ENCODE peak calls at places on chromosomes 13 and 19, in eight cellular contexts. One of them, this sample, is unnamed.

GRCh38 chr13:112175162-112176075 is 108.5 kb downstream of the SOX1 start:
- DNase-seq in stimulated activated CD4-positive, alpha-beta T cell treated with anti-CD3 and anti-CD28 coated beads, Interleukin-1b, Interleukin-23, amount 100 ng/mL, for 1 hour: no peak
- DNase-seq in substantia nigra: no peak
- DNase-seq in activated CD8-positive, alpha-beta memory T cell treated with anti-CD3 and anti-CD28 coated beads for 1 hour: no peak
- DNase-seq in brain microvascular endothelial cell: no peak
- DNase-seq in psoas muscle: no peak
- DNase-seq in AG08396: no peak
- DNase-seq in effector memory CD4-positive, alpha-beta T cell: no peak
- DNase-seq in this sample: no peak

GRCh38 chr19:47609885-47610545 is 1.1 kb downstream of the BICRA start:
- DNase-seq in psoas muscle: peak
- DNase-seq in activated CD8-positive, alpha-beta memory T cell treated with anti-CD3 and anti-CD28 coated beads for 1 hour: peak
- DNase-seq in AG08396: peak
- DNase-seq in stimulated activated CD4-positive, alpha-beta T cell treated with anti-CD3 and anti-CD28 coated beads, Interleukin-1b, Interleukin-23, amount 100 ng/mL, for 1 hour: peak
- DNase-seq in substantia nigra: no peak
- DNase-seq in brain microvascular endothelial cell: no peak
- DNase-seq in effector memory CD4-positive, alpha-beta T cell: peak
- DNase-seq in this sample: peak

GRCh38 chr13:47594833-47595232 is 406.2 kb downstream of the SUCLA2 start:
- DNase-seq in effector memory CD4-positive, alpha-beta T cell: no peak
- DNase-seq in AG08396: no peak
- DNase-seq in brain microvascular endothelial cell: peak
- DNase-seq in activated CD8-positive, alpha-beta memory T cell treated with anti-CD3 and anti-CD28 coated beads for 1 hour: no peak
- DNase-seq in psoas muscle: no peak
- DNase-seq in substantia nigra: no peak
- DNase-seq in stimulated activated CD4-positive, alpha-beta T cell treated with anti-CD3 and anti-CD28 coated beads, Interleukin-1b, Interleukin-23, amount 100 ng/mL, for 1 hour: no peak
- DNase-seq in this sample: peak

GRCh38 chr19:58229255-58229639 is 533 bp downstream of the ZNF544 start:
- DNase-seq in effector memory CD4-positive, alpha-beta T cell: no peak
- DNase-seq in stimulated activated CD4-positive, alpha-beta T cell treated with anti-CD3 and anti-CD28 coated beads, Interleukin-1b, Interleukin-23, amount 100 ng/mL, for 1 hour: no peak
- DNase-seq in brain microvascular endothelial cell: peak
- DNase-seq in activated CD8-positive, alpha-beta memory T cell treated with anti-CD3 and anti-CD28 coated beads for 1 hour: no peak
- DNase-seq in substantia nigra: no peak
- DNase-seq in AG08396: peak
- DNase-seq in psoas muscle: no peak
- DNase-seq in this sample: peak

GRCh38 chr13:109743706-109744453 is 42.5 kb downstream of the IRS2 start:
- DNase-seq in activated CD8-positive, alpha-beta memory T cell treated with anti-CD3 and anti-CD28 coated beads for 1 hour: no peak
- DNase-seq in brain microvascular endothelial cell: peak
- DNase-seq in AG08396: no peak
- DNase-seq in effector memory CD4-positive, alpha-beta T cell: no peak
- DNase-seq in stimulated activated CD4-positive, alpha-beta T cell treated with anti-CD3 and anti-CD28 coated beads, Interleukin-1b, Interleukin-23, amount 100 ng/mL, for 1 hour: no peak
- DNase-seq in substantia nigra: no peak
- DNase-seq in psoas muscle: no peak
- DNase-seq in this sample: no peak

GRCh38 chr13:72953391-72953960 is 105.3 kb upstream of the KLF5 start:
- DNase-seq in psoas muscle: no peak
- DNase-seq in effector memory CD4-positive, alpha-beta T cell: no peak
- DNase-seq in substantia nigra: no peak
- DNase-seq in stimulated activated CD4-positive, alpha-beta T cell treated with anti-CD3 and anti-CD28 coated beads, Interleukin-1b, Interleukin-23, amount 100 ng/mL, for 1 hour: no peak
- DNase-seq in AG08396: no peak
- DNase-seq in brain microvascular endothelial cell: no peak
- DNase-seq in activated CD8-positive, alpha-beta memory T cell treated with anti-CD3 and anti-CD28 coated beads for 1 hour: no peak
- DNase-seq in this sample: no peak

GRCh38 chr13:96165840-96166239 is 75.9 kb downstream of the HS6ST3 start:
- DNase-seq in substantia nigra: no peak
- DNase-seq in AG08396: no peak
- DNase-seq in brain microvascular endothelial cell: no peak
- DNase-seq in effector memory CD4-positive, alpha-beta T cell: no peak
- DNase-seq in stimulated activated CD4-positive, alpha-beta T cell treated with anti-CD3 and anti-CD28 coated beads, Interleukin-1b, Interleukin-23, amount 100 ng/mL, for 1 hour: no peak
- DNase-seq in psoas muscle: no peak
- DNase-seq in activated CD8-positive, alpha-beta memory T cell treated with anti-CD3 and anti-CD28 coated beads for 1 hour: no peak
- DNase-seq in this sample: no peak

GRCh38 chr19:46451352-46451751 is 20.0 kb downstream of the PNMA8A start:
- DNase-seq in brain microvascular endothelial cell: no peak
- DNase-seq in effector memory CD4-positive, alpha-beta T cell: no peak
- DNase-seq in substantia nigra: no peak
- DNase-seq in stimulated activated CD4-positive, alpha-beta T cell treated with anti-CD3 and anti-CD28 coated beads, Interleukin-1b, Interleukin-23, amount 100 ng/mL, for 1 hour: no peak
- DNase-seq in psoas muscle: no peak
- DNase-seq in AG08396: no peak
- DNase-seq in activated CD8-positive, alpha-beta memory T cell treated with anti-CD3 and anti-CD28 coated beads for 1 hour: no peak
- DNase-seq in this sample: no peak

GRCh38 chr13:113918580-113918979 is 54.7 kb upstream of the GAS6 start:
- DNase-seq in activated CD8-positive, alpha-beta memory T cell treated with anti-CD3 and anti-CD28 coated beads for 1 hour: no peak
- DNase-seq in brain microvascular endothelial cell: no peak
- DNase-seq in substantia nigra: no peak
- DNase-seq in psoas muscle: no peak
- DNase-seq in stimulated activated CD4-positive, alpha-beta T cell treated with anti-CD3 and anti-CD28 coated beads, Interleukin-1b, Interleukin-23, amount 100 ng/mL, for 1 hour: no peak
- DNase-seq in AG08396: no peak
- DNase-seq in effector memory CD4-positive, alpha-beta T cell: no peak
- DNase-seq in this sample: no peak

GRCh38 chr19:56174550-56174949 is 1.3 kb upstream of the GALP start:
- DNase-seq in substantia nigra: no peak
- DNase-seq in psoas muscle: no peak
- DNase-seq in effector memory CD4-positive, alpha-beta T cell: no peak
- DNase-seq in AG08396: no peak
- DNase-seq in brain microvascular endothelial cell: no peak
- DNase-seq in stimulated activated CD4-positive, alpha-beta T cell treated with anti-CD3 and anti-CD28 coated beads, Interleukin-1b, Interleukin-23, amount 100 ng/mL, for 1 hour: no peak
- DNase-seq in activated CD8-positive, alpha-beta memory T cell treated with anti-CD3 and anti-CD28 coated beads for 1 hour: no peak
- DNase-seq in this sample: no peak

GRCh38 chr19:49168421-49168820 is 10.8 kb downstream of the TRPM4 start:
- DNase-seq in psoas muscle: no peak
- DNase-seq in activated CD8-positive, alpha-beta memory T cell treated with anti-CD3 and anti-CD28 coated beads for 1 hour: no peak
- DNase-seq in brain microvascular endothelial cell: no peak
- DNase-seq in stimulated activated CD4-positive, alpha-beta T cell treated with anti-CD3 and anti-CD28 coated beads, Interleukin-1b, Interleukin-23, amount 100 ng/mL, for 1 hour: no peak
- DNase-seq in AG08396: no peak
- DNase-seq in substantia nigra: no peak
- DNase-seq in effector memory CD4-positive, alpha-beta T cell: no peak
- DNase-seq in this sample: no peak

GRCh38 chr13:36357692-36358091 is 11.5 kb upstream of the SPART start:
- DNase-seq in effector memory CD4-positive, alpha-beta T cell: no peak
- DNase-seq in brain microvascular endothelial cell: no peak
- DNase-seq in AG08396: no peak
- DNase-seq in activated CD8-positive, alpha-beta memory T cell treated with anti-CD3 and anti-CD28 coated beads for 1 hour: no peak
- DNase-seq in stimulated activated CD4-positive, alpha-beta T cell treated with anti-CD3 and anti-CD28 coated beads, Interleukin-1b, Interleukin-23, amount 100 ng/mL, for 1 hour: no peak
- DNase-seq in substantia nigra: no peak
- DNase-seq in psoas muscle: peak
- DNase-seq in this sample: no peak

GRCh38 chr19:47057328-47057727 is 8.9 kb upstream of the TMEM160 start:
- DNase-seq in activated CD8-positive, alpha-beta memory T cell treated with anti-CD3 and anti-CD28 coated beads for 1 hour: no peak
- DNase-seq in AG08396: no peak
- DNase-seq in brain microvascular endothelial cell: peak
- DNase-seq in stimulated activated CD4-positive, alpha-beta T cell treated with anti-CD3 and anti-CD28 coated beads, Interleukin-1b, Interleukin-23, amount 100 ng/mL, for 1 hour: no peak
- DNase-seq in substantia nigra: no peak
- DNase-seq in psoas muscle: no peak
- DNase-seq in effector memory CD4-positive, alpha-beta T cell: no peak
- DNase-seq in this sample: peak

GRCh38 chr13:37919329-37919880 is 49.8 kb upstream of the TRPC4 start:
- DNase-seq in psoas muscle: no peak
- DNase-seq in effector memory CD4-positive, alpha-beta T cell: no peak
- DNase-seq in AG08396: no peak
- DNase-seq in substantia nigra: no peak
- DNase-seq in brain microvascular endothelial cell: no peak
- DNase-seq in stimulated activated CD4-positive, alpha-beta T cell treated with anti-CD3 and anti-CD28 coated beads, Interleukin-1b, Interleukin-23, amount 100 ng/mL, for 1 hour: no peak
- DNase-seq in activated CD8-positive, alpha-beta memory T cell treated with anti-CD3 and anti-CD28 coated beads for 1 hour: no peak
- DNase-seq in this sample: no peak

GRCh38 chr19:52492991-52493470 is 34.4 kb upstream of the ZNF808 start:
- DNase-seq in brain microvascular endothelial cell: no peak
- DNase-seq in AG08396: no peak
- DNase-seq in stimulated activated CD4-positive, alpha-beta T cell treated with anti-CD3 and anti-CD28 coated beads, Interleukin-1b, Interleukin-23, amount 100 ng/mL, for 1 hour: no peak
- DNase-seq in substantia nigra: no peak
- DNase-seq in psoas muscle: no peak
- DNase-seq in effector memory CD4-positive, alpha-beta T cell: no peak
- DNase-seq in activated CD8-positive, alpha-beta memory T cell treated with anti-CD3 and anti-CD28 coated beads for 1 hour: no peak
- DNase-seq in this sample: no peak

GRCh38 chr19:11535792-11536595 is 2.7 kb upstream of the CNN1 start:
- DNase-seq in effector memory CD4-positive, alpha-beta T cell: peak
- DNase-seq in stimulated activated CD4-positive, alpha-beta T cell treated with anti-CD3 and anti-CD28 coated beads, Interleukin-1b, Interleukin-23, amount 100 ng/mL, for 1 hour: peak
- DNase-seq in AG08396: peak
- DNase-seq in substantia nigra: no peak
- DNase-seq in psoas muscle: peak
- DNase-seq in brain microvascular endothelial cell: peak
- DNase-seq in activated CD8-positive, alpha-beta memory T cell treated with anti-CD3 and anti-CD28 coated beads for 1 hour: peak
- DNase-seq in this sample: peak

GRCh38 chr19:41999071-41999877 is 5.2 kb upstream of the ATP1A3 start:
- DNase-seq in substantia nigra: no peak
- DNase-seq in activated CD8-positive, alpha-beta memory T cell treated with anti-CD3 and anti-CD28 coated beads for 1 hour: no peak
- DNase-seq in brain microvascular endothelial cell: no peak
- DNase-seq in psoas muscle: no peak
- DNase-seq in effector memory CD4-positive, alpha-beta T cell: no peak
- DNase-seq in AG08396: no peak
- DNase-seq in stimulated activated CD4-positive, alpha-beta T cell treated with anti-CD3 and anti-CD28 coated beads, Interleukin-1b, Interleukin-23, amount 100 ng/mL, for 1 hour: no peak
- DNase-seq in this sample: no peak

GRCh38 chr19:56333506-56333905 is 18.9 kb upstream of the ZSCAN5A start:
- DNase-seq in psoas muscle: no peak
- DNase-seq in brain microvascular endothelial cell: peak
- DNase-seq in effector memory CD4-positive, alpha-beta T cell: peak
- DNase-seq in stimulated activated CD4-positive, alpha-beta T cell treated with anti-CD3 and anti-CD28 coated beads, Interleukin-1b, Interleukin-23, amount 100 ng/mL, for 1 hour: no peak
- DNase-seq in substantia nigra: no peak
- DNase-seq in activated CD8-positive, alpha-beta memory T cell treated with anti-CD3 and anti-CD28 coated beads for 1 hour: no peak
- DNase-seq in AG08396: peak
- DNase-seq in this sample: peak

GRCh38 chr19:37506387-37507166 is at the start of gene ZNF793:
- DNase-seq in effector memory CD4-positive, alpha-beta T cell: peak
- DNase-seq in brain microvascular endothelial cell: peak
- DNase-seq in substantia nigra: peak
- DNase-seq in psoas muscle: peak
- DNase-seq in activated CD8-positive, alpha-beta memory T cell treated with anti-CD3 and anti-CD28 coated beads for 1 hour: peak
- DNase-seq in stimulated activated CD4-positive, alpha-beta T cell treated with anti-CD3 and anti-CD28 coated beads, Interleukin-1b, Interleukin-23, amount 100 ng/mL, for 1 hour: peak
- DNase-seq in AG08396: peak
- DNase-seq in this sample: peak

This sample was measured in OCI-M1.